ENCODE peak calls at places on chromosomes 5 and 9, in seven cellular contexts. I, B, K, F, O, U and H are unnamed samples.

GRCh38 chr5:149757186-149757950 is 27.3 kb downstream of the PPARGC1B start:
- DNase-seq in B (peak), K (no peak), O (no peak), F (no peak), U (no peak), I (no peak), H (no peak)

GRCh38 chr9:124602204-124602603 is 95.0 kb upstream of the NR5A1 start:
- DNase-seq in O (no peak), F (peak), K (no peak), U (no peak), B (peak), I (no peak), H (no peak)

GRCh38 chr9:83584995-83585394 is 37.9 kb upstream of the IDNK start:
- DNase-seq in F (no peak), B (peak), U (no peak), K (peak), I (no peak), O (no peak), H (peak)

GRCh38 chr9:111178361-111179043 is 140.2 kb upstream of the LPAR1 start:
- DNase-seq in K (no peak), F (no peak), I (no peak), O (peak), B (no peak), U (no peak), H (no peak)

GRCh38 chr9:72791436-72791835 is 161.4 kb downstream of the ALDH1A1 start:
- DNase-seq in K (no peak), O (no peak), I (no peak), F (no peak), U (no peak), B (no peak), H (no peak)

GRCh38 chr9:12838546-12838945 is 63.7 kb downstream of the LURAP1L start:
- DNase-seq in I (no peak), F (no peak), K (no peak), O (peak), U (no peak), B (no peak), H (no peak)

GRCh38 chr5:106376522-106376921 is 1294.2 kb downstream of the EFNA5 start:
- DNase-seq in B (no peak), K (no peak), O (peak), I (no peak), U (no peak), F (no peak), H (no peak)

GRCh38 chr5:317086-317811 is 4.3 kb upstream of the AHRR start:
- DNase-seq in O (peak), F (no peak), U (peak), I (peak), B (peak), K (peak), H (peak)

GRCh38 chr5:83368317-83368716 is 103.2 kb upstream of the VCAN start:
- DNase-seq in O (peak), I (no peak), K (no peak), F (no peak), B (no peak), U (no peak), H (no peak)

GRCh38 chr5:77957931-77958476 is 181.9 kb upstream of the TBCA start:
- DNase-seq in F (no peak), I (no peak), U (no peak), O (no peak), B (no peak), K (peak), H (no peak)

GRCh38 chr5:119161430-119161829 is 90.5 kb downstream of the DMXL1 start:
- DNase-seq in K (no peak), O (no peak), B (no peak), F (no peak), U (no peak), I (no peak), H (no peak)

GRCh38 chr9:79565245-79565644 is 6.5 kb upstream of the TLE4 start:
- DNase-seq in I (peak), U (no peak), B (no peak), O (no peak), K (no peak), F (peak), H (no peak)